ENCODE peak calls at places on chromosomes 11 and 22, in six cellular contexts. U is ELF-1, Q is fibroblast of villous mesenchyme, J is activated T-cell treated with anti-CD3 and anti-CD28 coated beads for 1 hour, F is lung microvascular endothelial cell, K is left colon. M is an unnamed sample.
A peak's percentile ranks its signal among the peaks of the same experiment; 100 is the strongest.

GRCh38 chr11:9276571-9276970 is 11.4 kb upstream of the DENND5A start:
- DNase-seq in J (no peak), Q (no peak), F (peak; percentile 3), U (no peak), K (no peak), M (no peak)

GRCh38 chr11:120867988-120868387 is 155.9 kb upstream of the TBCEL start:
- DNase-seq in J (no peak), U (no peak), F (no peak), K (no peak), Q (no peak), M (no peak)

GRCh38 chr11:57641426-57641825 is 8.3 kb downstream of the YPEL4 start:
- DNase-seq in J (no peak), K (no peak), F (peak; percentile 70), U (peak; percentile 55), Q (peak; percentile 77), M (no peak)

GRCh38 chr22:26616650-26617049 is 1.2 kb downstream of the CRYBB1 start:
- DNase-seq in F (no peak), J (no peak), Q (no peak), U (no peak), K (no peak), M (no peak)

GRCh38 chr11:114285599-114285998 is 10.6 kb upstream of the NNMT start:
- DNase-seq in U (peak; percentile 54), K (no peak), Q (peak; percentile 72), F (no peak), J (no peak), M (no peak)

GRCh38 chr11:3181722-3182461 is 16.8 kb upstream of the OSBPL5 start:
- DNase-seq in Q (no peak), U (no peak), K (no peak), F (no peak), J (no peak), M (no peak)

GRCh38 chr11:1938343-1939005 is 8.7 kb upstream of the MRPL23 start:
- DNase-seq in Q (no peak), K (peak; percentile 14), U (no peak), J (no peak), F (no peak), M (no peak)

GRCh38 chr11:45815747-45816146 is 10.8 kb downstream of the SLC35C1 start:
- DNase-seq in Q (no peak), F (peak; percentile 10), U (peak; percentile 53), J (no peak), K (no peak), M (no peak)

GRCh38 chr11:1201395-1202153 is 21.3 kb upstream of the MUC5B start:
- DNase-seq in U (no peak), J (no peak), Q (no peak), F (no peak), K (no peak), M (no peak)

GRCh38 chr11:130220311-130221030 is 60.9 kb downstream of the ST14 start:
- DNase-seq in F (no peak), U (no peak), K (no peak), Q (no peak), J (no peak), M (no peak)

GRCh38 chr22:25757686-25758085 is 15.7 kb downstream of the MYO18B start:
- DNase-seq in K (no peak), Q (no peak), J (no peak), U (no peak), F (peak; percentile 31), M (no peak)

GRCh38 chr11:110355011-110355744 is 58.8 kb upstream of the RDX start:
- DNase-seq in K (no peak), Q (no peak), J (no peak), U (peak; percentile 55), F (no peak), M (no peak)

GRCh38 chr22:30314918-30315317 is 11.8 kb downstream of the TBC1D10A start:
- DNase-seq in F (peak; percentile 73), U (peak; percentile 42), Q (peak; percentile 73), K (no peak), J (no peak), M (peak; percentile 20)

GRCh38 chr11:69818243-69819108 is 740 bp downstream of the FGF3 start:
- DNase-seq in K (no peak), F (no peak), J (no peak), U (no peak), Q (no peak), M (no peak)

GRCh38 chr22:17788528-17789378 is 14.5 kb upstream of the BID start:
- DNase-seq in U (no peak), Q (no peak), J (no peak), F (no peak), K (no peak), M (no peak)